ENCODE peak calls at places on chromosomes 5 and 9, in ten cellular contexts. Q, I, V, U, S, D, A, R, P and H are unnamed samples.

GRCh38 chr9:131045300-131046092 is 36.5 kb downstream of the LAMC3 start:
- DNase-seq in Q (no peak), I (no peak), V (no peak), U (no peak), S (no peak), D (no peak), A (no peak), R (no peak), P (no peak), H (no peak)

GRCh38 chr9:87524061-87524460 is 26.4 kb downstream of the DAPK1 start:
- DNase-seq in Q (no peak), I (no peak), V (no peak), U (no peak), S (no peak), D (no peak), A (no peak), R (no peak), P (no peak), H (no peak)

GRCh38 chr9:82037126-82037525 is 48.6 kb downstream of the SPATA31D1 start:
- DNase-seq in Q (no peak), I (no peak), V (no peak), U (no peak), S (no peak), D (no peak), A (no peak), R (no peak), P (no peak), H (no peak)

GRCh38 chr5:39423331-39423751 is 1.4 kb downstream of the DAB2 start:
- DNase-seq in Q (no peak), I (no peak), V (no peak), U (peak), S (no peak), D (no peak), A (no peak), R (no peak), P (no peak), H (no peak)

GRCh38 chr5:98638701-98639100 is 134.8 kb upstream of the RGMB start:
- DNase-seq in Q (peak), I (no peak), V (no peak), U (no peak), S (peak), D (no peak), A (peak), R (peak), P (no peak), H (no peak)

GRCh38 chr9:21491742-21492141 is 9.6 kb upstream of the IFNE start:
- DNase-seq in Q (no peak), I (no peak), V (no peak), U (no peak), S (no peak), D (no peak), A (no peak), R (no peak), P (no peak), H (no peak)

GRCh38 chr5:54573783-54574485 is 56.4 kb downstream of the SNX18 start:
- DNase-seq in Q (no peak), I (no peak), V (no peak), U (no peak), S (no peak), D (no peak), A (no peak), R (no peak), P (no peak), H (no peak)

GRCh38 chr9:90642570-90643539 is at the start of gene DIRAS2:
- DNase-seq in Q (peak), I (peak), V (no peak), U (peak), S (peak), D (peak), A (no peak), R (peak), P (no peak), H (peak)

GRCh38 chr5:142692280-142692775 is 6.4 kb upstream of the FGF1 start:
- DNase-seq in Q (no peak), I (no peak), V (no peak), U (no peak), S (no peak), D (no peak), A (no peak), R (no peak), P (peak), H (no peak)

GRCh38 chr5:67211926-67212325 is 15.3 kb upstream of the CD180 start:
- DNase-seq in Q (no peak), I (no peak), V (no peak), U (no peak), S (peak), D (peak), A (peak), R (peak), P (no peak), H (peak)

GRCh38 chr5:125657936-125658335 is 765.3 kb upstream of the GRAMD2B start:
- DNase-seq in Q (no peak), I (no peak), V (no peak), U (no peak), S (no peak), D (no peak), A (no peak), R (no peak), P (no peak), H (no peak)

GRCh38 chr5:83914662-83915418 is 194.2 kb upstream of the HAPLN1 start:
- DNase-seq in Q (no peak), I (no peak), V (no peak), U (no peak), S (no peak), D (no peak), A (no peak), R (no peak), P (no peak), H (no peak)

GRCh38 chr9:134052941-134053340 is 14.9 kb downstream of the BRD3 start:
- DNase-seq in Q (no peak), I (no peak), V (no peak), U (no peak), S (no peak), D (no peak), A (no peak), R (no peak), P (no peak), H (no peak)

GRCh38 chr5:139566611-139567010 is 5.5 kb downstream of the UBE2D2 start:
- DNase-seq in Q (no peak), I (no peak), V (no peak), U (no peak), S (no peak), D (no peak), A (no peak), R (no peak), P (no peak), H (no peak)

GRCh38 chr5:126402591-126402990 is 20.6 kb upstream of the GRAMD2B start:
- DNase-seq in Q (no peak), I (no peak), V (no peak), U (no peak), S (no peak), D (no peak), A (no peak), R (no peak), P (no peak), H (no peak)

GRCh38 chr9:121949766-121950165 is 143.3 kb downstream of the TTLL11 start:
- DNase-seq in Q (no peak), I (no peak), V (no peak), U (no peak), S (no peak), D (no peak), A (no peak), R (no peak), P (no peak), H (peak)

GRCh38 chr9:136626066-136626725 is 36.5 kb upstream of the EGFL7 start:
- DNase-seq in Q (peak), I (no peak), V (no peak), U (peak), S (no peak), D (no peak), A (no peak), R (no peak), P (no peak), H (no peak)

GRCh38 chr5:127206320-127207113 is 84.1 kb upstream of the MEGF10 start:
- DNase-seq in Q (no peak), I (no peak), V (no peak), U (no peak), S (peak), D (peak), A (no peak), R (peak), P (no peak), H (peak)

GRCh38 chr5:150496534-150496933 is 11.4 kb upstream of the NDST1 start:
- DNase-seq in Q (no peak), I (no peak), V (no peak), U (no peak), S (no peak), D (no peak), A (no peak), R (no peak), P (no peak), H (peak)

GRCh38 chr9:82091610-82092009 is 103.0 kb downstream of the SPATA31D1 start:
- DNase-seq in Q (no peak), I (no peak), V (no peak), U (no peak), S (no peak), D (peak), A (no peak), R (no peak), P (no peak), H (no peak)

GRCh38 chr5:137137013-137137632 is 362.0 kb downstream of the SPOCK1 start:
- DNase-seq in Q (no peak), I (no peak), V (peak), U (no peak), S (no peak), D (no peak), A (no peak), R (no peak), P (no peak), H (no peak)

GRCh38 chr5:177600458-177601018 is 606 bp downstream of the B4GALT7 start:
- DNase-seq in Q (no peak), I (no peak), V (peak), U (no peak), S (no peak), D (peak), A (no peak), R (no peak), P (no peak), H (no peak)

GRCh38 chr5:146340260-146341081 is 1.8 kb downstream of the POU4F3 start:
- DNase-seq in Q (peak), I (peak), V (no peak), U (peak), S (peak), D (peak), A (no peak), R (peak), P (peak), H (peak)

GRCh38 chr5:61599370-61600140 is 267.5 kb downstream of the ZSWIM6 start:
- DNase-seq in Q (no peak), I (no peak), V (no peak), U (no peak), S (no peak), D (peak), A (peak), R (no peak), P (no peak), H (peak)

GRCh38 chr5:8058626-8059180 is 189.8 kb downstream of the MTRR start:
- DNase-seq in Q (no peak), I (no peak), V (no peak), U (no peak), S (no peak), D (no peak), A (no peak), R (no peak), P (no peak), H (no peak)

GRCh38 chr5:56161446-56161838 is 71.7 kb downstream of the ANKRD55 start:
- DNase-seq in Q (no peak), I (no peak), V (no peak), U (no peak), S (no peak), D (no peak), A (no peak), R (no peak), P (peak), H (no peak)

GRCh38 chr5:178361657-178362445 is 129.2 kb upstream of the PHYKPL start:
- DNase-seq in Q (no peak), I (no peak), V (no peak), U (no peak), S (no peak), D (no peak), A (no peak), R (no peak), P (no peak), H (no peak)

GRCh38 chr9:126471084-126471611 is 142.6 kb upstream of the LMX1B start:
- DNase-seq in Q (peak), I (no peak), V (no peak), U (peak), S (no peak), D (no peak), A (no peak), R (peak), P (peak), H (peak)

GRCh38 chr9:26326473-26327044 is 566.0 kb downstream of the CAAP1 start:
- DNase-seq in Q (no peak), I (peak), V (no peak), U (peak), S (peak), D (peak), A (no peak), R (peak), P (no peak), H (peak)

GRCh38 chr9:136204838-136205706 is at the start of gene LHX3:
- DNase-seq in Q (no peak), I (peak), V (no peak), U (no peak), S (no peak), D (no peak), A (no peak), R (no peak), P (no peak), H (no peak)

GRCh38 chr9:37117956-37118355 is 2.4 kb upstream of the ZCCHC7 start:
- DNase-seq in Q (no peak), I (no peak), V (no peak), U (no peak), S (no peak), D (no peak), A (no peak), R (no peak), P (no peak), H (no peak)

GRCh38 chr9:124759327-124759726 is 11.8 kb downstream of the NR6A1 start:
- DNase-seq in Q (no peak), I (no peak), V (no peak), U (no peak), S (no peak), D (no peak), A (no peak), R (no peak), P (no peak), H (no peak)

GRCh38 chr5:77882670-77883257 is 106.6 kb upstream of the TBCA start:
- DNase-seq in Q (no peak), I (no peak), V (no peak), U (no peak), S (no peak), D (peak), A (no peak), R (peak), P (no peak), H (peak)

GRCh38 chr9:81145331-81145963 is 543.9 kb downstream of the TLE1 start:
- DNase-seq in Q (no peak), I (no peak), V (no peak), U (no peak), S (no peak), D (no peak), A (no peak), R (no peak), P (no peak), H (no peak)

GRCh38 chr9:130935660-130936271 is 3.3 kb downstream of the FIBCD1 start:
- DNase-seq in Q (no peak), I (no peak), V (no peak), U (no peak), S (no peak), D (no peak), A (no peak), R (no peak), P (no peak), H (no peak)

GRCh38 chr9:88710449-88710848 is 175.5 kb downstream of the NXNL2 start:
- DNase-seq in Q (no peak), I (no peak), V (no peak), U (no peak), S (no peak), D (no peak), A (no peak), R (no peak), P (no peak), H (no peak)

GRCh38 chr5:31193591-31194457 is at the start of gene CDH6:
- DNase-seq in Q (no peak), I (peak), V (peak), U (no peak), S (peak), D (peak), A (no peak), R (no peak), P (peak), H (no peak)

GRCh38 chr5:67014957-67015400 is 181.6 kb downstream of the CD180 start:
- DNase-seq in Q (no peak), I (no peak), V (no peak), U (no peak), S (no peak), D (peak), A (no peak), R (no peak), P (no peak), H (peak)

GRCh38 chr9:127366594-127366993 is 30.4 kb upstream of the SLC2A8 start:
- DNase-seq in Q (no peak), I (no peak), V (peak), U (no peak), S (no peak), D (no peak), A (no peak), R (no peak), P (no peak), H (no peak)

GRCh38 chr9:108142142-108142503 is 652.6 kb upstream of the KLF4 start:
- DNase-seq in Q (no peak), I (no peak), V (no peak), U (no peak), S (no peak), D (no peak), A (no peak), R (no peak), P (no peak), H (no peak)

GRCh38 chr9:108139900-108140299 is 650.3 kb upstream of the KLF4 start:
- DNase-seq in Q (no peak), I (no peak), V (no peak), U (no peak), S (no peak), D (no peak), A (no peak), R (no peak), P (no peak), H (no peak)

GRCh38 chr9:108142504-108143201 is 653.1 kb upstream of the KLF4 start:
- DNase-seq in Q (no peak), I (no peak), V (peak), U (peak), S (no peak), D (peak), A (peak), R (peak), P (peak), H (no peak)
- TF ChIP-seq CTCF in Q (no peak), I (no peak), V (no peak), U (no peak), S (no peak), D (no peak), A (peak), R (peak), P (no peak), H (no peak)

GRCh38 chr5:19538607-19539006 is 449.4 kb downstream of the CDH18 start:
- DNase-seq in Q (no peak), I (no peak), V (no peak), U (no peak), S (no peak), D (no peak), A (no peak), R (no peak), P (no peak), H (no peak)
- TF ChIP-seq CTCF in Q (no peak), I (peak), V (no peak), U (no peak), S (no peak), D (no peak), A (no peak), R (no peak), P (no peak), H (no peak)

DNA sequence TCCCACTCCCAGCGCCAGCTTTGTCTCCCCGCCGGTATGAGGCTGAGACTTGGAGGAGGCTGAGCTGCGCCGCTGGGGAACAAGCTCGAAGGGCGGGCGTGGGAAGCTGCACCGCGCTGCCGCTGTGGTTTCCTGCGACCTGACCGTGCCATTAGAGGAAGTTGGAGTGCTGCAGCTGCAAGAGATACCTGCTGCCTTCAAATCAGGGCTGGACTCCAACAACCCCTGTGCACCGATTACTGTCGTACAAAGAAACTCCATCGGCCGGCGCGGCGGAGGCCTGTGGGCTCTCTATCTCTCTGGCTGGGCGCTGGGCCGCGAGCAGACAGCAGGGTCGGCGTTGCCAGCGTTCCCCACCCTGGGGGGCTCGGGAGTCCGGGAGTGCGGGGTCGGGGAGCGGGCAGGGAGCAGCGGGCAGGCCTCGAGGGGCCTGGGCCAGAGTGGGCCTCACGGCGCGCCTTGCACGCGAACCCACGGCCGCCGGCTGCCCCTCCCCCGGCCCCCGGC is 1.2 kb upstream of the ERBIN start:
- DNase-seq in Q (peak), I (no peak), V (peak), U (peak), S (no peak), D (peak), A (no peak), R (no peak), P (peak), H (peak)
- TF ChIP-seq CTCF in Q (no peak), I (no peak), V (no peak), U (no peak), S (no peak), D (no peak), A (no peak), R (no peak), P (no peak), H (no peak)

DNA sequence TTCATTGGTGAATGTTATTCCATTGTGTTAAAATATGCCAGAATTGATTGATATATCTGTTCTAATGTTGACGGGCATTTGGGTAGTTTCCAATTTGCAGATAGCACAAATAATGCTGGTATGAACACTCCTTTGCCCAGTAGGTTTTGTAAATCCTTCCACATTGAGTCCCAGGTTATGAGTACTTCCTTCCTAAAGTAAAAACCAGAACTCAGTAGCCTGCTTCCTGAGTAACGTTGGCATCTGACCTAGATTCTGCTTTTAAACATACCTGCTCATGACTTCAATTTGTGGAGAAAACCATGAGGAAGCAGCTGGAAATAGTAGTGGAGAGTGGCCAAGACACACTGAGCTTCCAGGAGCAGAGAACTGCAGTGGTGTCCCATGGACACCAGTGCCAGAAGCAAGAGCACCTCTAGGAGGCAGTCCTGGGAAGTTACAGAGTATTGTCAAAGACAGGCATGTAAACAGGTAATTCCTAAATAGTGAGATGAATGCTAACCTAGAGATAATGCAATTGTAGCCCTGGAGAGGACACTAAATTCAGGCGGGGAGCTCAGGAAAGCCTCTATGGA is 24.3 kb upstream of the RASGRF2 start:
- DNase-seq in Q (no peak), I (no peak), V (no peak), U (no peak), S (no peak), D (no peak), A (no peak), R (no peak), P (no peak), H (peak)
- TF ChIP-seq CTCF in Q (no peak), I (no peak), V (no peak), U (no peak), S (no peak), D (peak), A (peak), R (peak), P (no peak), H (no peak)